ENCODE peak calls at places on chromosomes 13 and 19, in ten cellular contexts. U, Z, P, A, T, M, W, F, R and O are unnamed samples.

GRCh38 chr13:52419080-52419479 is 13.1 kb upstream of the THSD1 start:
- DNase-seq in U (no peak), Z (no peak), P (no peak), A (no peak), T (no peak), M (no peak), W (no peak), F (no peak), R (no peak), O (no peak)

GRCh38 chr13:28707629-28708427 is 10.9 kb downstream of the SLC46A3 start:
- DNase-seq in U (no peak), Z (no peak), P (no peak), A (no peak), T (no peak), M (no peak), W (no peak), F (peak; percentile 7), R (no peak), O (no peak)

GRCh38 chr13:65808061-65808460 is 1422.1 kb downstream of the PCDH9 start:
- DNase-seq in U (no peak), Z (no peak), P (no peak), A (no peak), T (no peak), M (no peak), W (no peak), F (no peak), R (no peak), O (no peak)

GRCh38 chr13:20353973-20354372 is 121.9 kb upstream of the GJB6 start:
- DNase-seq in U (no peak), Z (no peak), P (no peak), A (no peak), T (no peak), M (no peak), W (no peak), F (no peak), R (no peak), O (no peak)

GRCh38 chr13:76882431-76882830 is 3.8 kb downstream of the KCTD12 start:
- DNase-seq in U (no peak), Z (no peak), P (peak; percentile 54), A (no peak), T (no peak), M (no peak), W (no peak), F (no peak), R (no peak), O (no peak)

GRCh38 chr13:43364210-43365041 is 341.0 kb downstream of the DNAJC15 start:
- DNase-seq in U (no peak), Z (peak; percentile 34), P (no peak), A (no peak), T (no peak), M (no peak), W (no peak), F (no peak), R (no peak), O (no peak)

GRCh38 chr19:49809155-49809986 is 3.7 kb downstream of the FUZ start:
- DNase-seq in U (peak; percentile 47), Z (peak; percentile 71), P (peak; percentile 76), A (peak; percentile 91), T (peak; percentile 52), M (peak; percentile 66), W (peak; percentile 15), F (peak; percentile 13), R (peak; percentile 75), O (peak; percentile 77)

GRCh38 chr13:77928909-77929308 is 10.3 kb upstream of the EDNRB start:
- DNase-seq in U (no peak), Z (no peak), P (no peak), A (no peak), T (no peak), M (no peak), W (no peak), F (no peak), R (no peak), O (no peak)

GRCh38 chr13:28630864-28631263 is 28.1 kb upstream of the POMP start:
- DNase-seq in U (no peak), Z (no peak), P (no peak), A (no peak), T (no peak), M (no peak), W (no peak), F (no peak), R (no peak), O (no peak)

GRCh38 chr13:76854894-76855293 is 31.3 kb downstream of the KCTD12 start:
- DNase-seq in U (no peak), Z (no peak), P (no peak), A (no peak), T (no peak), M (no peak), W (no peak), F (no peak), R (no peak), O (no peak)

GRCh38 chr19:51272183-51272817 is 21.4 kb downstream of the SIGLECL1 start:
- DNase-seq in U (no peak), Z (no peak), P (no peak), A (no peak), T (no peak), M (peak; percentile 4), W (no peak), F (no peak), R (no peak), O (peak; percentile 21)

GRCh38 chr13:89695343-89696257 is 1651.9 kb upstream of the MIR17HG start:
- DNase-seq in U (peak; percentile 35), Z (no peak), P (no peak), A (no peak), T (peak; percentile 68), M (peak; percentile 73), W (no peak), F (peak; percentile 39), R (no peak), O (no peak)

DNA sequence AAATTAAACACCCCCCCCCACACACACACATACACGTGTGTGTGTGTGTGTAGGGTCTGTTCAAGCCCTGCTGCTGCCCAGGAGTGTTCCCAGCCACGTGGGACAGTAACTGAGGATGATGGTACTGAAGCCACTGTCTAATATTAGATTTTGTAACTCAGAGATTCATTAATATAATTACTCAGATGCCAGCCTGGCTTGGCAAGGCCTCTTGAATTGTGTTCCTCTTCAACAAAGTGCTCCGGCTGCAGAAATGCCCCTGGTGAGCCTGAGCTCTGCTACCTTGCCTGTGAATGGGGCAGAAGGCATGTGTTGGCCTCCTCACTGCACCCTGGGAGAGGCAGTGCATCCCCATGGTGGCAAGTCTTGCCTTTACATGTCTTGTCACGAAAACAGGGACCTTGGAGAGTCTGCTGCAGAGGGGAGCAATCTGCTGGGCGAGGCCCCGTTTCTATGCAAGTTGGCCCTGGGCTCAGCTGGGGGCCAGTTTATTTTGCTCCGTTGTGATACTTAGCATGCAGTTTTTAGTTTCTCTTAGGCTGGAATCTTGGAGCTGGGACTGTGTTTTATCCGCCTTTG is 44.0 kb downstream of the NFIX start:
- DNase-seq in U (no peak), Z (no peak), P (no peak), A (no peak), T (no peak), M (no peak), W (no peak), F (no peak), R (no peak), O (no peak)
- H3K27ac ChIP-seq in U (no peak overlapping the region), Z (no peak overlapping the region), P (peak overlapping the region; percentile 78), A (no peak overlapping the region), T (no peak overlapping the region), M (no peak overlapping the region), W (no peak overlapping the region), F (no peak overlapping the region), R (peak overlapping the region; percentile 78), O (peak overlapping the region; percentile 93)

GRCh38 chr13:98752111-98752941 is at the start of gene SLC15A1:
- DNase-seq in U (no peak), Z (no peak), P (no peak), A (no peak), T (peak; percentile 13), M (peak; percentile 66), W (no peak), F (no peak), R (no peak), O (no peak)
- H3K27ac ChIP-seq in U (peak within 1 kb of the TSS; percentile 32), Z (no peak within 1 kb of the TSS), P (no peak within 1 kb of the TSS), A (no peak within 1 kb of the TSS), T (no peak within 1 kb of the TSS), M (no peak within 1 kb of the TSS), W (no peak within 1 kb of the TSS), F (no peak within 1 kb of the TSS), R (no peak within 1 kb of the TSS), O (no peak within 1 kb of the TSS)

DNA sequence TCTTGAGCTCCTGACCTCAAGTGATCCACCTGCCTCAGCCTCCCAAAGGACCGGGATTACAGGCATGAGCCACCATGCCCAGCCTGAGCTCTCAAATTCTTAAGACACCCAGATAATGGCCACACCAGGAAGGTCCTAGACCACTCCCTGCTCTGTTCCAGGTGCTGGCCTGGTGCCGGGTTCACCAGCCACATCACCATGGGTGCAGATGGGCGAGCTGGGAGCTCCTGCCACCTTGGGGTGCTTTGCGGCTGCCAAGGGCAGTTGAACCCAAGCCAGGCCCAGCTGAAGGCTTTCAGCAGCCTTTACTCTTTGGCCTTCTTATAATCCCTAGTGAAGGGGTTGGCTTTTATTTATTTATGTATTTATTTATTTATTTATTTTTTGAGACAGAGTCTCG is 4.9 kb downstream of the HPN start:
- DNase-seq in U (no peak), Z (no peak), P (peak; percentile 23), A (no peak), T (no peak), M (no peak), W (no peak), F (no peak), R (no peak), O (no peak)
- H3K27ac ChIP-seq in U (no peak overlapping the region), Z (no peak overlapping the region), P (no peak overlapping the region), A (no peak overlapping the region), T (no peak overlapping the region), M (no peak overlapping the region), W (no peak overlapping the region), F (no peak overlapping the region), R (no peak overlapping the region), O (no peak overlapping the region)

DNA sequence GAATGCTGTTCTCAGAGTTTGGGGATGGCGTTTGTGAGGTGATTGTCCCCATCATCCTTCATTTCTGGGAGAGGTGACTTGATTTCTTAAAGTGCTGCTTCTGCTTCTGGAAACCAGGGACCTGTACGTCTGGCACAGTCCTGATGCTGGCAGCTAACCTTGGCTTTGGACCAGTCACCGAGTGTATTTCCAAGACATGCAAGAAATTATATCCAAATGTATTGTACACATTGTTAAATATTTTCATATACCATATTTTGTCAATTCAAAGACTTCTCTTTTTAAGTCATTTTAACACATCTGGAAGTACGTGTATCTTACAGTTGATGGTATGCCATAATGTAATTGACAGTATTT is 97.4 kb downstream of the ARHGEF7 start:
- DNase-seq in U (no peak), Z (no peak), P (no peak), A (no peak), T (no peak), M (no peak), W (no peak), F (no peak), R (no peak), O (no peak)
- H3K27ac ChIP-seq in U (peak overlapping the region; percentile 0), Z (no peak overlapping the region), P (no peak overlapping the region), A (no peak overlapping the region), T (peak overlapping the region; percentile 77), M (peak overlapping the region; percentile 81), W (no peak overlapping the region), F (no peak overlapping the region), R (no peak overlapping the region), O (no peak overlapping the region)

DNA sequence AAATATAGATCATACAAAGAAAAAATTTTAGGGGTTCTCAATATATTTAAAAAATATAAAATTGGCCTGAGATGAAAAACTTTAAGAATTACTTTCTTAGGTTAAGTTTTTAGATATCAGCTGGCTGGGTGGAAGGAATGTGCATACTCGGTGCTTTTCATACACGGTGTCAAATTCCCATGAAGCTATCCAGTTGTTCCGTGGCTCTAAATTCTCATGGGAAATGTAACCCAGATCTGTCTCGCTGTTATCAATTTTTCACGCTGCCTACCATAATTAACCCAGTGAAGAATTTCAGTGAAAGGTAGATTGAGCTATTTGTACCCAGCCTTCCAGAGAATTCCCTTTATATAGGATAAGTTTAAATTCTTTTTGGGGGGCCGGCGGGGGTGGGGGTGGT is 11.6 kb upstream of the ZNF835 start:
- DNase-seq in U (no peak), Z (no peak), P (no peak), A (no peak), T (no peak), M (no peak), W (no peak), F (no peak), R (no peak), O (no peak)
- H3K27ac ChIP-seq in U (no peak overlapping the region), Z (no peak overlapping the region), P (no peak overlapping the region), A (no peak overlapping the region), T (no peak overlapping the region), M (no peak overlapping the region), W (no peak overlapping the region), F (no peak overlapping the region), R (no peak overlapping the region), O (no peak overlapping the region)